ENCODE peak calls at places on chromosome 17, in four cellular contexts. One of them, this sample, is unnamed.

GRCh38 chr17:40188694-40189093 is 11.4 kb downstream of the RAPGEFL1 start:
- DNase-seq in ureter: no peak
- DNase-seq in SK-N-DZ: no peak
- DNase-seq in activated T-cell treated with anti-CD3 and anti-CD28 coated beads, Interleukin-2, amount 50 U/mL, for 72 hours: no peak
- DNase-seq in this sample: no peak

GRCh38 chr17:41655611-41656111 is 31.3 kb upstream of the KRT17 start:
- DNase-seq in activated T-cell treated with anti-CD3 and anti-CD28 coated beads, Interleukin-2, amount 50 U/mL, for 72 hours: no peak
- DNase-seq in SK-N-DZ: no peak
- DNase-seq in ureter: peak
- DNase-seq in this sample: no peak

GRCh38 chr17:13273744-13274295 is 256.0 kb upstream of the ELAC2 start:
- DNase-seq in ureter: no peak
- DNase-seq in activated T-cell treated with anti-CD3 and anti-CD28 coated beads, Interleukin-2, amount 50 U/mL, for 72 hours: no peak
- DNase-seq in SK-N-DZ: no peak
- DNase-seq in this sample: no peak

GRCh38 chr17:78672880-78673371 is 95.7 kb upstream of the DNAH17 start:
- DNase-seq in SK-N-DZ: no peak
- DNase-seq in activated T-cell treated with anti-CD3 and anti-CD28 coated beads, Interleukin-2, amount 50 U/mL, for 72 hours: no peak
- DNase-seq in ureter: no peak
- DNase-seq in this sample: no peak

GRCh38 chr17:10843806-10844205 is 5.9 kb upstream of the PIRT start:
- DNase-seq in SK-N-DZ: no peak
- DNase-seq in activated T-cell treated with anti-CD3 and anti-CD28 coated beads, Interleukin-2, amount 50 U/mL, for 72 hours: no peak
- DNase-seq in ureter: no peak
- DNase-seq in this sample: no peak

GRCh38 chr17:48576479-48577309 is 1.5 kb downstream of the HOXB4 start:
- DNase-seq in SK-N-DZ: no peak
- DNase-seq in activated T-cell treated with anti-CD3 and anti-CD28 coated beads, Interleukin-2, amount 50 U/mL, for 72 hours: no peak
- DNase-seq in ureter: no peak
- DNase-seq in this sample: no peak

GRCh38 chr17:10610821-10611323 is 46.2 kb downstream of the MYH3 start:
- DNase-seq in SK-N-DZ: no peak
- DNase-seq in activated T-cell treated with anti-CD3 and anti-CD28 coated beads, Interleukin-2, amount 50 U/mL, for 72 hours: no peak
- DNase-seq in ureter: no peak
- DNase-seq in this sample: no peak

GRCh38 chr17:65855245-65855644 is 293.8 kb upstream of the AXIN2 start:
- DNase-seq in SK-N-DZ: no peak
- DNase-seq in activated T-cell treated with anti-CD3 and anti-CD28 coated beads, Interleukin-2, amount 50 U/mL, for 72 hours: no peak
- DNase-seq in ureter: no peak
- DNase-seq in this sample: peak

GRCh38 chr17:2111691-2112090 is 56.8 kb downstream of the HIC1 start:
- DNase-seq in ureter: peak
- DNase-seq in SK-N-DZ: no peak
- DNase-seq in activated T-cell treated with anti-CD3 and anti-CD28 coated beads, Interleukin-2, amount 50 U/mL, for 72 hours: no peak
- DNase-seq in this sample: no peak

GRCh38 chr17:83203472-83204221 is 124.2 kb downstream of the METRNL start:
- DNase-seq in activated T-cell treated with anti-CD3 and anti-CD28 coated beads, Interleukin-2, amount 50 U/mL, for 72 hours: peak
- DNase-seq in SK-N-DZ: no peak
- DNase-seq in ureter: peak
- DNase-seq in this sample: no peak

GRCh38 chr17:68613739-68614298 is 12.7 kb upstream of the FAM20A start:
- DNase-seq in ureter: no peak
- DNase-seq in activated T-cell treated with anti-CD3 and anti-CD28 coated beads, Interleukin-2, amount 50 U/mL, for 72 hours: peak
- DNase-seq in SK-N-DZ: peak
- DNase-seq in this sample: peak

GRCh38 chr17:31549525-31550388 is 158.3 kb downstream of the RAB11FIP4 start:
- DNase-seq in activated T-cell treated with anti-CD3 and anti-CD28 coated beads, Interleukin-2, amount 50 U/mL, for 72 hours: peak
- DNase-seq in SK-N-DZ: peak
- DNase-seq in ureter: peak
- DNase-seq in this sample: no peak

GRCh38 chr17:6577686-6578263 is 21.4 kb upstream of the PITPNM3 start:
- DNase-seq in ureter: no peak
- DNase-seq in SK-N-DZ: no peak
- DNase-seq in activated T-cell treated with anti-CD3 and anti-CD28 coated beads, Interleukin-2, amount 50 U/mL, for 72 hours: no peak
- DNase-seq in this sample: no peak

GRCh38 chr17:75129576-75129975 is 2.0 kb downstream of the NT5C start:
- DNase-seq in SK-N-DZ: no peak
- DNase-seq in ureter: no peak
- DNase-seq in activated T-cell treated with anti-CD3 and anti-CD28 coated beads, Interleukin-2, amount 50 U/mL, for 72 hours: no peak
- DNase-seq in this sample: no peak

This sample was measured in iPS DF 19.7.